ENCODE peak calls at places on chromosome 22, in seven cellular contexts. J is left ventricle myocardium inferior, U is body of pancreas, W is keratinocyte, Q is K562, I is neuronal stem cell, G is suprapubic skin. K is an unnamed sample.

GRCh38 chr22:28574159-28574788 is 105.4 kb downstream of the TTC28 start:
- DNase-seq in J (no peak), U (no peak), W (no peak), Q (no peak), I (no peak), G (no peak), K (no peak)

GRCh38 chr22:43431821-43432554 is 20.2 kb downstream of the MPPED1 start:
- DNase-seq in J (no peak), U (no peak), W (no peak), Q (no peak), I (no peak), G (no peak), K (no peak)

GRCh38 chr22:35299717-35300497 is at the start of gene TOM1:
- DNase-seq in J (peak; percentile 97), U (peak; percentile 98), W (peak; percentile 90), Q (peak; percentile 96), I (peak; percentile 99), G (peak; percentile 98), K (peak; percentile 92)

GRCh38 chr22:27609411-27610029 is 192.0 kb downstream of the MN1 start:
- DNase-seq in J (no peak), U (no peak), W (no peak), Q (no peak), I (peak; percentile 35), G (no peak), K (no peak)

GRCh38 chr22:50078246-50078645 is 7.0 kb downstream of the MLC1 start:
- DNase-seq in J (no peak), U (no peak), W (no peak), Q (no peak), I (no peak), G (no peak), K (no peak)

GRCh38 chr22:44247346-44247745 is 65.4 kb downstream of the SHISAL1 start:
- DNase-seq in J (no peak), U (no peak), W (no peak), Q (no peak), I (no peak), G (no peak), K (no peak)

GRCh38 chr22:21643533-21644357 is 1.6 kb downstream of the SDF2L1 start:
- DNase-seq in J (no peak), U (no peak), W (no peak), Q (peak; percentile 70), I (no peak), G (no peak), K (no peak)

GRCh38 chr22:31561238-31561887 is 65.0 kb downstream of the SFI1 start:
- DNase-seq in J (peak; percentile 61), U (peak; percentile 85), W (peak; percentile 28), Q (peak; percentile 73), I (peak; percentile 63), G (peak; percentile 65), K (peak; percentile 73)

GRCh38 chr22:39219071-39220050 is 25.4 kb downstream of the PDGFB start:
- DNase-seq in J (no peak), U (no peak), W (no peak), Q (no peak), I (no peak), G (peak; percentile 50), K (peak; percentile 24)

GRCh38 chr22:38843201-38843715 is 570 bp downstream of the NPTXR start:
- DNase-seq in J (peak; percentile 41), U (peak; percentile 65), W (no peak), Q (peak; percentile 52), I (peak; percentile 56), G (no peak), K (no peak)

GRCh38 chr22:50694766-50695420 is 22.3 kb downstream of the SHANK3 start:
- DNase-seq in J (peak; percentile 11), U (no peak), W (no peak), Q (no peak), I (no peak), G (peak; percentile 63), K (peak; percentile 51)

GRCh38 chr22:39543095-39543494 is 10.5 kb upstream of the RPS19BP1 start:
- DNase-seq in J (no peak), U (no peak), W (no peak), Q (peak; percentile 67), I (no peak), G (no peak), K (no peak)

GRCh38 chr22:24582111-24582814 is 10.6 kb downstream of the LRRC75B start:
- DNase-seq in J (no peak), U (no peak), W (no peak), Q (no peak), I (no peak), G (peak; percentile 70), K (no peak)

GRCh38 chr22:42655693-42656092 is 6.5 kb upstream of the CYB5R3 start:
- DNase-seq in J (no peak), U (no peak), W (no peak), Q (no peak), I (no peak), G (no peak), K (no peak)

GRCh38 chr22:32850591-32851517 is 49.3 kb downstream of the TIMP3 start:
- DNase-seq in J (peak; percentile 86), U (peak; percentile 44), W (no peak), Q (no peak), I (no peak), G (peak; percentile 87), K (no peak)

GRCh38 chr22:30398685-30399680 is 2.2 kb downstream of the SEC14L2 start:
- DNase-seq in J (no peak), U (no peak), W (no peak), Q (no peak), I (no peak), G (no peak), K (no peak)

GRCh38 chr22:41092847-41093371 is 517 bp downstream of the EP300 start:
- DNase-seq in J (no peak), U (peak; percentile 43), W (no peak), Q (peak; percentile 9), I (no peak), G (peak; percentile 68), K (no peak)

GRCh38 chr22:30089655-30089974 is 9.4 kb downstream of the HORMAD2 start:
- DNase-seq in J (no peak), U (no peak), W (no peak), Q (no peak), I (no peak), G (no peak), K (no peak)

GRCh38 chr22:35477911-35478582 is 62.6 kb upstream of the RASD2 start:
- DNase-seq in J (peak; percentile 42), U (peak; percentile 58), W (no peak), Q (peak; percentile 64), I (no peak), G (no peak), K (no peak)

GRCh38 chr22:39518996-39519680 is 1.2 kb upstream of the ATF4 start:
- DNase-seq in J (no peak), U (no peak), W (no peak), Q (peak; percentile 52), I (no peak), G (no peak), K (no peak)

GRCh38 chr22:49325531-49326395 is 501.9 kb downstream of the BRD1 start:
- DNase-seq in J (no peak), U (no peak), W (no peak), Q (no peak), I (no peak), G (peak; percentile 37), K (peak; percentile 29)

GRCh38 chr22:38202437-38203089 is 769 bp downstream of the MAFF start:
- DNase-seq in J (peak; percentile 89), U (peak; percentile 92), W (no peak), Q (peak; percentile 68), I (no peak), G (peak; percentile 95), K (no peak)

GRCh38 chr22:49713003-49713402 is 114.7 kb downstream of the BRD1 start:
- DNase-seq in J (no peak), U (no peak), W (no peak), Q (no peak), I (no peak), G (no peak), K (no peak)

GRCh38 chr22:39970742-39971141 is 10.5 kb downstream of the TMA7B start:
- DNase-seq in J (no peak), U (no peak), W (no peak), Q (no peak), I (no peak), G (no peak), K (no peak)

GRCh38 chr22:50577697-50577986 is 585 bp downstream of the CPT1B start:
- DNase-seq in J (no peak), U (no peak), W (no peak), Q (no peak), I (no peak), G (peak; percentile 51), K (no peak)

GRCh38 chr22:20567371-20567847 is 60.0 kb downstream of the MED15 start:
- DNase-seq in J (peak; percentile 6), U (peak; percentile 25), W (peak; percentile 68), Q (no peak), I (no peak), G (peak; percentile 52), K (no peak)

GRCh38 chr22:20566420-20567260 is 59.2 kb downstream of the MED15 start:
- DNase-seq in J (peak; percentile 12), U (peak; percentile 62), W (no peak), Q (no peak), I (no peak), G (peak; percentile 73), K (no peak)

GRCh38 chr22:20563941-20564371 is 56.5 kb downstream of the MED15 start:
- DNase-seq in J (no peak), U (no peak), W (no peak), Q (no peak), I (no peak), G (no peak), K (no peak)

GRCh38 chr22:20565079-20565734 is 57.8 kb downstream of the MED15 start:
- DNase-seq in J (no peak), U (no peak), W (no peak), Q (no peak), I (no peak), G (peak; percentile 44), K (no peak)

GRCh38 chr22:20565761-20566160 is 58.4 kb downstream of the MED15 start:
- DNase-seq in J (no peak), U (no peak), W (no peak), Q (no peak), I (no peak), G (peak; percentile 27), K (no peak)
- H3K4me1 ChIP-seq in J (peaks cover 46% of the 10 kb centered on the region), U (peaks cover 36% of the 10 kb centered on the region), W (peaks cover 59% of the 10 kb centered on the region), Q (peaks cover 11% of the 10 kb centered on the region), I (no peaks in the 10 kb centered on the region), G (peaks cover 52% of the 10 kb centered on the region), K (peaks cover 40% of the 10 kb centered on the region)

GRCh38 chr22:46055851-46056168 is 78.8 kb upstream of the WNT7B start:
- DNase-seq in J (no peak), U (no peak), W (no peak), Q (no peak), I (no peak), G (no peak), K (no peak)
- H3K4me1 ChIP-seq in J (peaks cover 99% of the 10 kb centered on the region), U (peaks cover 82% of the 10 kb centered on the region), W (peaks cover 68% of the 10 kb centered on the region), Q (peaks cover 23% of the 10 kb centered on the region), I (no peaks in the 10 kb centered on the region), G (peaks cover 95% of the 10 kb centered on the region), K (peaks cover 44% of the 10 kb centered on the region)

GRCh38 chr22:46611189-46611588 is 9.0 kb upstream of the GRAMD4 start:
- DNase-seq in J (no peak), U (no peak), W (no peak), Q (no peak), I (no peak), G (no peak), K (no peak)
- H3K4me1 ChIP-seq in J (peaks cover 77% of the 10 kb centered on the region), U (peaks cover 11% of the 10 kb centered on the region), W (peaks cover 3% of the 10 kb centered on the region), Q (peaks cover 48% of the 10 kb centered on the region), I (peaks cover 23% of the 10 kb centered on the region), G (peaks cover 59% of the 10 kb centered on the region), K (no peaks in the 10 kb centered on the region)

DNA sequence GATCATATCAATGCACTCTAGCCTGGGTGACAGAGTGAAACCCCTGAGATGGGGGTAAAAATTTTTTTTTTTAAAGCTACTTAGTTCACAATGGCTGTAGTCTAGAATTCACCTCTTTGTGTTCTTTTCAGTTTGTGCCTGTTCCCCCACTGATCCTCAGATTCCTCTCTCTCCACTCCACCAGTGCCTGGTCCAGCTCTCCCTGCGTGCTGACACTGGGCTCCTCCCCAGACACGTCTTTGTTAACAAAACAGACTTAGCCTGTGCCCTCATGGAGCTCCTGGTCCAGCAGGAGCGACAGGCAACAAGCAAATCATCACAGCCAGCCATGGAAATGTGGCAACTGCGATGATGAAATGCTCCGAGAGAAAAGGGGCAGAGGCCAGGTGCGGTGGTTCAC is 34.0 kb downstream of the IFT27 start:
- DNase-seq in J (no peak), U (peak; percentile 1), W (no peak), Q (no peak), I (no peak), G (peak; percentile 11), K (peak; percentile 5)
- H3K4me1 ChIP-seq in J (no peaks in the 10 kb centered on the region), U (no peaks in the 10 kb centered on the region), W (peaks cover 6% of the 10 kb centered on the region), Q (no peaks in the 10 kb centered on the region), I (no peaks in the 10 kb centered on the region), G (peaks cover 22% of the 10 kb centered on the region), K (peaks cover 5% of the 10 kb centered on the region)